ENCODE peak calls at places on chromosomes 3 and 15, in eight cellular contexts. V is SK-MEL-5, D is glutamatergic neuron, K is mesendoderm, B is IMR-90, A is left colon, I is A549, C is right lobe of liver. X is an unnamed sample.
A peak's percentile ranks its signal among the peaks of the same experiment; 100 is the strongest.

GRCh38 chr15:89361451-89362202 is 27.0 kb upstream of the POLG start:
- DNase-seq in V (peak; percentile 55), D (no peak), K (peak; percentile 83), B (peak; percentile 52), A (peak; percentile 71), I (peak; percentile 96), C (peak; percentile 67), X (peak; percentile 84)

GRCh38 chr3:163722421-163722820 is 1355.9 kb downstream of the SI start:
- DNase-seq in V (no peak), D (no peak), K (peak; percentile 36), B (no peak), A (no peak), I (no peak), C (no peak), X (no peak)

GRCh38 chr3:134441321-134441720 is 44.5 kb downstream of the ANAPC13 start:
- DNase-seq in V (no peak), D (no peak), K (no peak), B (peak; percentile 54), A (no peak), I (no peak), C (no peak), X (no peak)

GRCh38 chr3:62022312-62022711 is 351.0 kb downstream of the FEZF2 start:
- DNase-seq in V (no peak), D (no peak), K (no peak), B (no peak), A (no peak), I (no peak), C (no peak), X (no peak)

GRCh38 chr3:15585111-15585844 is 16.1 kb downstream of the HACL1 start:
- DNase-seq in V (no peak), D (no peak), K (no peak), B (peak; percentile 30), A (no peak), I (no peak), C (peak; percentile 63), X (no peak)

GRCh38 chr3:52062499-52062898 is 6.1 kb upstream of the DUSP7 start:
- DNase-seq in V (no peak), D (no peak), K (no peak), B (peak; percentile 90), A (no peak), I (peak; percentile 58), C (no peak), X (peak; percentile 79)

GRCh38 chr15:55588070-55588817 is at the start of gene PYGO1:
- DNase-seq in V (peak; percentile 52), D (peak; percentile 84), K (peak; percentile 85), B (peak; percentile 62), A (peak; percentile 43), I (peak; percentile 69), C (no peak), X (peak; percentile 86)

GRCh38 chr3:21544076-21544462 is 206.9 kb downstream of the ZNF385D start:
- DNase-seq in V (no peak), D (no peak), K (no peak), B (no peak), A (no peak), I (no peak), C (no peak), X (no peak)

GRCh38 chr15:73326157-73326556 is 42.6 kb downstream of the HCN4 start:
- DNase-seq in V (no peak), D (no peak), K (peak; percentile 3), B (no peak), A (no peak), I (no peak), C (no peak), X (peak; percentile 15)

GRCh38 chr15:95972136-95972553 is 358.4 kb upstream of the NR2F2 start:
- DNase-seq in V (peak; percentile 16), D (no peak), K (no peak), B (peak; percentile 85), A (no peak), I (no peak), C (no peak), X (no peak)

GRCh38 chr3:192817053-192817452 is 89.7 kb upstream of the FGF12 start:
- DNase-seq in V (no peak), D (no peak), K (no peak), B (peak; percentile 86), A (no peak), I (no peak), C (no peak), X (no peak)

GRCh38 chr3:78804251-78805037 is 963.4 kb downstream of the ROBO1 start:
- DNase-seq in V (peak; percentile 67), D (no peak), K (peak; percentile 22), B (peak; percentile 48), A (no peak), I (no peak), C (no peak), X (no peak)

GRCh38 chr3:108488631-108489030 is 21.8 kb downstream of the MYH15 start:
- DNase-seq in V (no peak), D (no peak), K (no peak), B (peak; percentile 93), A (no peak), I (no peak), C (no peak), X (no peak)

GRCh38 chr3:176789281-176789705 is 408.0 kb downstream of the TBL1XR1 start:
- DNase-seq in V (no peak), D (no peak), K (no peak), B (no peak), A (no peak), I (no peak), C (no peak), X (no peak)

GRCh38 chr3:118501152-118501551 is 533.5 kb downstream of the IGSF11 start:
- DNase-seq in V (peak; percentile 68), D (peak; percentile 23), K (peak; percentile 82), B (no peak), A (peak; percentile 57), I (peak; percentile 3), C (peak; percentile 45), X (peak; percentile 62)

GRCh38 chr3:147937341-147937740 is 528.2 kb downstream of the ZIC1 start:
- DNase-seq in V (peak; percentile 40), D (no peak), K (no peak), B (peak; percentile 49), A (no peak), I (no peak), C (no peak), X (no peak)

GRCh38 chr15:73361331-73361730 is 7.4 kb downstream of the HCN4 start:
- DNase-seq in V (no peak), D (peak; percentile 50), K (no peak), B (no peak), A (no peak), I (no peak), C (no peak), X (no peak)

GRCh38 chr3:66398228-66399025 is 102.4 kb downstream of the LRIG1 start:
- DNase-seq in V (no peak), D (no peak), K (peak; percentile 26), B (peak; percentile 56), A (no peak), I (no peak), C (no peak), X (no peak)

GRCh38 chr3:103613738-103614137 is 1178.9 kb downstream of the ZPLD1 start:
- DNase-seq in V (no peak), D (no peak), K (no peak), B (no peak), A (no peak), I (no peak), C (no peak), X (no peak)

GRCh38 chr3:187986514-187986934 is 167.4 kb upstream of the LPP start:
- DNase-seq in V (no peak), D (no peak), K (peak; percentile 57), B (peak; percentile 96), A (no peak), I (peak; percentile 36), C (no peak), X (no peak)

GRCh38 chr3:53273271-53273670 is 17.4 kb upstream of the TKT start:
- DNase-seq in V (no peak), D (no peak), K (no peak), B (no peak), A (no peak), I (no peak), C (peak; percentile 37), X (peak; percentile 42)

GRCh38 chr3:102972350-102972749 is 537.5 kb downstream of the ZPLD1 start:
- DNase-seq in V (no peak), D (no peak), K (no peak), B (no peak), A (no peak), I (no peak), C (no peak), X (no peak)

GRCh38 chr3:41053220-41053619 is 146.1 kb upstream of the CTNNB1 start:
- DNase-seq in V (no peak), D (no peak), K (no peak), B (no peak), A (no peak), I (no peak), C (no peak), X (no peak)

GRCh38 chr3:186219211-186219638 is 110.3 kb upstream of the ETV5 start:
- DNase-seq in V (peak; percentile 22), D (no peak), K (no peak), B (no peak), A (no peak), I (no peak), C (no peak), X (no peak)

GRCh38 chr3:14915636-14916222 is 31.7 kb upstream of the NR2C2 start:
- DNase-seq in V (peak; percentile 44), D (no peak), K (no peak), B (no peak), A (no peak), I (no peak), C (peak; percentile 42), X (peak; percentile 37)

GRCh38 chr3:35633332-35634124 is 5.8 kb upstream of the ARPP21 start:
- DNase-seq in V (no peak), D (no peak), K (no peak), B (no peak), A (no peak), I (no peak), C (no peak), X (no peak)

GRCh38 chr15:22810033-22810734 is 23.7 kb downstream of the NIPA1 start:
- DNase-seq in V (no peak), D (no peak), K (no peak), B (no peak), A (no peak), I (no peak), C (no peak), X (no peak)

GRCh38 chr3:37514055-37514665 is 339.8 kb upstream of the LRRFIP2 start:
- DNase-seq in V (no peak), D (no peak), K (no peak), B (no peak), A (no peak), I (no peak), C (no peak), X (no peak)

GRCh38 chr3:127628788-127629456 is at the start of gene PODXL2:
- DNase-seq in V (peak; percentile 72), D (peak; percentile 75), K (peak; percentile 60), B (peak; percentile 52), A (peak; percentile 61), I (peak; percentile 56), C (no peak), X (peak; percentile 77)

GRCh38 chr3:111534701-111535100 is 7.3 kb upstream of the CD96 start:
- DNase-seq in V (no peak), D (no peak), K (no peak), B (peak; percentile 71), A (no peak), I (no peak), C (no peak), X (no peak)

GRCh38 chr3:39814007-39814406 is 4.6 kb downstream of the MYRIP start:
- DNase-seq in V (no peak), D (no peak), K (no peak), B (no peak), A (no peak), I (no peak), C (no peak), X (no peak)

X was measured in upper lobe of right lung.